ENCODE peak calls at places on chromosomes 5 and 9, in nine cellular contexts. T, W, R, N, H, J, V, U and Q are unnamed samples.

GRCh38 chr9:113695901-113696300 is 180.2 kb upstream of the ZNF618 start:
- DNase-seq in T (no peak), W (no peak), R (no peak), N (no peak), H (no peak), J (no peak), V (peak), U (no peak), Q (no peak)

GRCh38 chr5:83025690-83026472 is 51.3 kb downstream of the TMEM167A start:
- DNase-seq in T (no peak), W (no peak), R (no peak), N (no peak), H (peak), J (no peak), V (no peak), U (no peak), Q (no peak)

GRCh38 chr5:117633093-117633492 is 1058.5 kb upstream of the SEMA6A start:
- DNase-seq in T (no peak), W (no peak), R (no peak), N (no peak), H (no peak), J (no peak), V (no peak), U (no peak), Q (no peak)

GRCh38 chr5:142644127-142644526 is 41.8 kb downstream of the FGF1 start:
- DNase-seq in T (no peak), W (no peak), R (no peak), N (no peak), H (peak), J (no peak), V (peak), U (no peak), Q (no peak)

GRCh38 chr9:470041-470781 is 255.5 kb downstream of the DOCK8 start:
- DNase-seq in T (peak), W (peak), R (peak), N (peak), H (peak), J (peak), V (peak), U (peak), Q (peak)

GRCh38 chr9:33476503-33476902 is 2.8 kb upstream of the NOL6 start:
- DNase-seq in T (no peak), W (no peak), R (peak), N (no peak), H (no peak), J (no peak), V (no peak), U (no peak), Q (peak)

GRCh38 chr5:156208271-156208670 is 118.7 kb upstream of the SGCD start:
- DNase-seq in T (peak), W (peak), R (no peak), N (no peak), H (no peak), J (no peak), V (no peak), U (no peak), Q (no peak)

GRCh38 chr9:114958021-114958846 is 27.8 kb upstream of the TNFSF8 start:
- DNase-seq in T (peak), W (no peak), R (no peak), N (no peak), H (no peak), J (no peak), V (no peak), U (peak), Q (no peak)

GRCh38 chr9:136109351-136110081 is 9.2 kb downstream of the TMEM250 start:
- DNase-seq in T (peak), W (peak), R (peak), N (peak), H (peak), J (peak), V (peak), U (peak), Q (peak)

GRCh38 chr5:172758077-172758835 is 12.7 kb downstream of the DUSP1 start:
- DNase-seq in T (no peak), W (peak), R (no peak), N (no peak), H (peak), J (no peak), V (peak), U (peak), Q (no peak)

GRCh38 chr9:122051401-122052346 is 41.4 kb downstream of the TTLL11 start:
- DNase-seq in T (no peak), W (no peak), R (no peak), N (no peak), H (peak), J (no peak), V (peak), U (no peak), Q (no peak)

GRCh38 chr5:167814828-167815227 is 476.6 kb upstream of the WWC1 start:
- DNase-seq in T (no peak), W (peak), R (no peak), N (no peak), H (peak), J (peak), V (peak), U (no peak), Q (no peak)

GRCh38 chr9:124285903-124286291 is 28.1 kb downstream of the NEK6 start:
- DNase-seq in T (peak), W (no peak), R (peak), N (peak), H (peak), J (no peak), V (peak), U (peak), Q (peak)